ENCODE peak calls at places on chromosomes 13 and 19, in six cellular contexts. W is IMR-90, H is mesenchymal stem cell, D is H1, K is mesendoderm, Y is trophoblast cell. C is an unnamed sample.

GRCh38 chr19:19399733-19400438 is 5.6 kb upstream of the GATAD2A start:
- DNase-seq in W (peak), H (peak), D (no peak), K (no peak), Y (no peak), C (no peak)

GRCh38 chr19:27774337-27774736 is 1438.6 kb downstream of the UQCRFS1 start:
- DNase-seq in W (no peak), H (no peak), D (no peak), K (peak), Y (no peak), C (peak)

GRCh38 chr19:22735911-22736645 is 47.9 kb downstream of the ZNF99 start:
- DNase-seq in W (no peak), H (no peak), D (no peak), K (no peak), Y (no peak), C (no peak)

GRCh38 chr19:23884363-23884762 is 30.3 kb upstream of the ZNF726 start:
- DNase-seq in W (no peak), H (no peak), D (no peak), K (no peak), Y (no peak), C (no peak)

GRCh38 chr13:45086484-45086883 is 33.8 kb upstream of the GTF2F2 start:
- DNase-seq in W (peak), H (peak), D (no peak), K (no peak), Y (no peak), C (no peak)

GRCh38 chr13:48078251-48078656 is 16.6 kb downstream of the MED4 start:
- DNase-seq in W (no peak), H (no peak), D (no peak), K (peak), Y (peak), C (no peak)

GRCh38 chr13:43942301-43942700 is 62.6 kb downstream of the LACC1 start:
- DNase-seq in W (peak), H (peak), D (no peak), K (no peak), Y (no peak), C (no peak)

GRCh38 chr19:43425567-43426392 is 11.1 kb downstream of the TEX101 start:
- DNase-seq in W (peak), H (no peak), D (no peak), K (peak), Y (no peak), C (no peak)

GRCh38 chr19:11356074-11356397 is 804 bp downstream of the PLPPR2 start:
- DNase-seq in W (no peak), H (no peak), D (no peak), K (no peak), Y (no peak), C (no peak)

GRCh38 chr19:41616785-41617621 is 9.9 kb downstream of the CEACAM4 start:
- DNase-seq in W (peak), H (peak), D (no peak), K (peak), Y (peak), C (peak)

GRCh38 chr13:95156208-95156607 is 145.0 kb downstream of the ABCC4 start:
- DNase-seq in W (peak), H (no peak), D (no peak), K (no peak), Y (no peak), C (no peak)

GRCh38 chr19:12015015-12015752 is 20.3 kb downstream of the ZNF433 start:
- DNase-seq in W (no peak), H (no peak), D (no peak), K (peak), Y (no peak), C (no peak)

GRCh38 chr19:56141416-56141992 is 417 bp downstream of the ZNF444 start:
- DNase-seq in W (no peak), H (peak), D (no peak), K (peak), Y (peak), C (no peak)

GRCh38 chr19:31107096-31107495 is 242.1 kb downstream of the TSHZ3 start:
- DNase-seq in W (no peak), H (no peak), D (no peak), K (no peak), Y (no peak), C (no peak)

GRCh38 chr13:109743706-109744453 is 42.5 kb downstream of the IRS2 start:
- DNase-seq in W (peak), H (peak), D (peak), K (peak), Y (peak), C (peak)

GRCh38 chr19:1441677-1442438 is 3.7 kb downstream of the RPS15 start:
- DNase-seq in W (no peak), H (no peak), D (no peak), K (no peak), Y (no peak), C (no peak)

GRCh38 chr19:1441022-1441426 is 2.8 kb downstream of the RPS15 start:
- DNase-seq in W (no peak), H (no peak), D (no peak), K (no peak), Y (no peak), C (no peak)

GRCh38 chr19:1438933-1439358 is 750 bp downstream of the RPS15 start:
- DNase-seq in W (no peak), H (no peak), D (no peak), K (no peak), Y (no peak), C (no peak)

GRCh38 chr19:1438035-1438932 is at the start of gene RPS15:
- DNase-seq in W (peak), H (peak), D (peak), K (peak), Y (peak), C (peak)

GRCh38 chr19:1440418-1440801 is 2.2 kb downstream of the RPS15 start:
- DNase-seq in W (no peak), H (no peak), D (no peak), K (no peak), Y (no peak), C (no peak)
- H2AK5ac ChIP-seq in W (no peak), H (no peak), D (no peak), K (no peak), Y (no peak), C (no peak)

GRCh38 chr19:5678071-5678682 is 2.1 kb downstream of the MICOS13 start:
- DNase-seq in W (no peak), H (no peak), D (no peak), K (no peak), Y (no peak), C (no peak)
- H2AK5ac ChIP-seq in W (no peak), H (no peak), D (no peak), K (no peak), Y (no peak), C (no peak)

GRCh38 chr19:4177146-4177545 is 5.2 kb downstream of the SIRT6 start:
- DNase-seq in W (no peak), H (no peak), D (no peak), K (no peak), Y (no peak), C (no peak)

GRCh38 chr19:4173479-4174211 is 8.7 kb downstream of the SIRT6 start:
- DNase-seq in W (no peak), H (no peak), D (no peak), K (no peak), Y (no peak), C (no peak)

GRCh38 chr19:4174212-4174894 is 8.0 kb downstream of the SIRT6 start:
- DNase-seq in W (no peak), H (no peak), D (no peak), K (no peak), Y (no peak), C (no peak)

GRCh38 chr19:4174895-4175668 is 7.3 kb downstream of the SIRT6 start:
- DNase-seq in W (no peak), H (no peak), D (no peak), K (no peak), Y (no peak), C (no peak)

DNA sequence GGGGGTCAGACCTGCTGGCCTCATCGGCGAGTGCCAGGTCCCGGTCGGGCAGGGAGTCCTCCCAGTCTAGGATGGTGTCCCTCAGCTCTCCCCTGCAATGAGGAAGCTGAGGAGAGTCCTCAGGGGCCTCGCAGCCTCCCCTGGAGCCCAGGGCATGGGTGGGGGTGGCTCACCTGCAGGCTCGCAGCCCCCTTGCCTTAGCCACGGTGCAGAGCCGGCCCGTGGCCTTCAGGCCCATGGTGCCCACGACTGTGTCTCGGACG is 6.8 kb downstream of the SIRT6 start:
- DNase-seq in W (no peak), H (no peak), D (no peak), K (no peak), Y (no peak), C (no peak)
- H2AK5ac ChIP-seq in W (no peak), H (no peak), D (no peak), K (no peak), Y (no peak), C (no peak)

GRCh38 chr19:13447978-13448377 is 58.3 kb downstream of the CACNA1A start:
- DNase-seq in W (no peak), H (no peak), D (no peak), K (no peak), Y (no peak), C (no peak)

DNA sequence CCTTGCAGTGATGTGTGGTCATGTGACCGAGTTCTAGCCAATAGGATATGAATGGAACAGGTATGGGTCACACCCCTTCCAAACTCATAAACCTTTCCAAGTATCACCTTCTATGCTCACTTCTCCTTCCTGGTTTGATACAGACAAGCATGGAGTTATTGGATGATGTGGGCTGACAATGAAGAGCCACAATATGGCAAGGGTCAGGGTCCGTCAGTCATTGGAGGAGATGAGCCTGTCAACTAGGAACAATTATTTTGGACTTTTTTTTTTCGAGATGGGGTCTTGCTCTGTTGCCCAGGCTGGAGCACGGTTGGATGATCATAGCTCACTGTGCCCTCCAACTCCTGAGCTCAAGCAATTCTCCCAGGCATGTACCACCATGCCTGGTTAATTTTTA is 54.7 kb downstream of the CACNA1A start:
- DNase-seq in W (no peak), H (no peak), D (no peak), K (no peak), Y (no peak), C (no peak)
- H2AK5ac ChIP-seq in W (no peak), H (no peak), D (no peak), K (no peak), Y (no peak), C (no peak)

C was measured in H9.